ENCODE peak calls at places on chromosomes 7 and 10, in seven cellular contexts. One of them, this sample, is unnamed.

GRCh38 chr10:12730809-12731519 is 270.5 kb downstream of the CCDC3 start:
- DNase-seq in posterior cingulate gyrus: no peak
- DNase-seq in stimulated activated CD4-positive, alpha-beta T cell treated with anti-CD3 and anti-CD28 coated beads, Interleukin-1b, Interleukin-23, amount 100 ng/mL, for 1 hour: no peak
- DNase-seq in amniotic stem cell: no peak
- DNase-seq in neural crest cell: no peak
- DNase-seq in H4: no peak
- DNase-seq in T-helper 2 cell: no peak
- DNase-seq in this sample: peak; percentile 61

GRCh38 chr7:157228864-157229422 is 90.2 kb downstream of the UBE3C start:
- DNase-seq in H4: peak; percentile 23
- DNase-seq in posterior cingulate gyrus: no peak
- DNase-seq in neural crest cell: peak; percentile 18
- DNase-seq in stimulated activated CD4-positive, alpha-beta T cell treated with anti-CD3 and anti-CD28 coated beads, Interleukin-1b, Interleukin-23, amount 100 ng/mL, for 1 hour: no peak
- DNase-seq in amniotic stem cell: no peak
- DNase-seq in T-helper 2 cell: no peak
- DNase-seq in this sample: peak; percentile 22

GRCh38 chr7:86645174-86645566 is 1.5 kb downstream of the GRM3 start:
- DNase-seq in H4: no peak
- DNase-seq in posterior cingulate gyrus: peak; percentile 29
- DNase-seq in neural crest cell: no peak
- DNase-seq in stimulated activated CD4-positive, alpha-beta T cell treated with anti-CD3 and anti-CD28 coated beads, Interleukin-1b, Interleukin-23, amount 100 ng/mL, for 1 hour: no peak
- DNase-seq in T-helper 2 cell: no peak
- DNase-seq in amniotic stem cell: no peak
- DNase-seq in this sample: no peak

GRCh38 chr7:74568658-74569057 is 88.9 kb upstream of the GTF2I start:
- DNase-seq in stimulated activated CD4-positive, alpha-beta T cell treated with anti-CD3 and anti-CD28 coated beads, Interleukin-1b, Interleukin-23, amount 100 ng/mL, for 1 hour: no peak
- DNase-seq in amniotic stem cell: no peak
- DNase-seq in neural crest cell: no peak
- DNase-seq in T-helper 2 cell: no peak
- DNase-seq in H4: no peak
- DNase-seq in posterior cingulate gyrus: no peak
- DNase-seq in this sample: no peak

GRCh38 chr10:35456784-35457183 is 120.5 kb downstream of the CCNY start:
- DNase-seq in posterior cingulate gyrus: no peak
- DNase-seq in amniotic stem cell: no peak
- DNase-seq in stimulated activated CD4-positive, alpha-beta T cell treated with anti-CD3 and anti-CD28 coated beads, Interleukin-1b, Interleukin-23, amount 100 ng/mL, for 1 hour: no peak
- DNase-seq in H4: no peak
- DNase-seq in neural crest cell: no peak
- DNase-seq in T-helper 2 cell: no peak
- DNase-seq in this sample: no peak

GRCh38 chr10:115963848-115964247 is 309.2 kb downstream of the GFRA1 start:
- DNase-seq in amniotic stem cell: no peak
- DNase-seq in T-helper 2 cell: no peak
- DNase-seq in H4: peak; percentile 38
- DNase-seq in posterior cingulate gyrus: no peak
- DNase-seq in stimulated activated CD4-positive, alpha-beta T cell treated with anti-CD3 and anti-CD28 coated beads, Interleukin-1b, Interleukin-23, amount 100 ng/mL, for 1 hour: no peak
- DNase-seq in neural crest cell: no peak
- DNase-seq in this sample: no peak

GRCh38 chr10:49614242-49615198 is 683 bp downstream of the CHAT start:
- DNase-seq in amniotic stem cell: no peak
- DNase-seq in neural crest cell: no peak
- DNase-seq in H4: no peak
- DNase-seq in T-helper 2 cell: no peak
- DNase-seq in posterior cingulate gyrus: no peak
- DNase-seq in stimulated activated CD4-positive, alpha-beta T cell treated with anti-CD3 and anti-CD28 coated beads, Interleukin-1b, Interleukin-23, amount 100 ng/mL, for 1 hour: no peak
- DNase-seq in this sample: no peak

GRCh38 chr10:60363187-60363586 is 26.5 kb downstream of the ANK3 start:
- DNase-seq in T-helper 2 cell: no peak
- DNase-seq in H4: no peak
- DNase-seq in neural crest cell: no peak
- DNase-seq in stimulated activated CD4-positive, alpha-beta T cell treated with anti-CD3 and anti-CD28 coated beads, Interleukin-1b, Interleukin-23, amount 100 ng/mL, for 1 hour: no peak
- DNase-seq in amniotic stem cell: no peak
- DNase-seq in posterior cingulate gyrus: no peak
- DNase-seq in this sample: no peak

GRCh38 chr10:9038146-9038714 is 983.7 kb downstream of the GATA3 start:
- DNase-seq in T-helper 2 cell: no peak
- DNase-seq in neural crest cell: no peak
- DNase-seq in amniotic stem cell: no peak
- DNase-seq in posterior cingulate gyrus: no peak
- DNase-seq in stimulated activated CD4-positive, alpha-beta T cell treated with anti-CD3 and anti-CD28 coated beads, Interleukin-1b, Interleukin-23, amount 100 ng/mL, for 1 hour: no peak
- DNase-seq in H4: no peak
- DNase-seq in this sample: no peak

GRCh38 chr7:66313913-66314568 is 108.9 kb downstream of the TPST1 start:
- DNase-seq in neural crest cell: no peak
- DNase-seq in H4: no peak
- DNase-seq in amniotic stem cell: no peak
- DNase-seq in posterior cingulate gyrus: no peak
- DNase-seq in T-helper 2 cell: no peak
- DNase-seq in stimulated activated CD4-positive, alpha-beta T cell treated with anti-CD3 and anti-CD28 coated beads, Interleukin-1b, Interleukin-23, amount 100 ng/mL, for 1 hour: no peak
- DNase-seq in this sample: no peak

GRCh38 chr10:68088744-68089143 is 13.7 kb upstream of the HERC4 start:
- DNase-seq in amniotic stem cell: no peak
- DNase-seq in T-helper 2 cell: no peak
- DNase-seq in stimulated activated CD4-positive, alpha-beta T cell treated with anti-CD3 and anti-CD28 coated beads, Interleukin-1b, Interleukin-23, amount 100 ng/mL, for 1 hour: no peak
- DNase-seq in neural crest cell: no peak
- DNase-seq in posterior cingulate gyrus: no peak
- DNase-seq in H4: peak; percentile 23
- DNase-seq in this sample: no peak

GRCh38 chr10:96598841-96599240 is 12.0 kb upstream of the TM9SF3 start:
- DNase-seq in T-helper 2 cell: no peak
- DNase-seq in H4: no peak
- DNase-seq in amniotic stem cell: no peak
- DNase-seq in stimulated activated CD4-positive, alpha-beta T cell treated with anti-CD3 and anti-CD28 coated beads, Interleukin-1b, Interleukin-23, amount 100 ng/mL, for 1 hour: no peak
- DNase-seq in neural crest cell: no peak
- DNase-seq in posterior cingulate gyrus: no peak
- DNase-seq in this sample: no peak

GRCh38 chr7:8532116-8532515 is 98.7 kb downstream of the NXPH1 start:
- DNase-seq in T-helper 2 cell: no peak
- DNase-seq in stimulated activated CD4-positive, alpha-beta T cell treated with anti-CD3 and anti-CD28 coated beads, Interleukin-1b, Interleukin-23, amount 100 ng/mL, for 1 hour: no peak
- DNase-seq in amniotic stem cell: no peak
- DNase-seq in neural crest cell: no peak
- DNase-seq in posterior cingulate gyrus: no peak
- DNase-seq in H4: no peak
- DNase-seq in this sample: no peak

GRCh38 chr10:91758303-91759146 is 39.7 kb upstream of the TNKS2 start:
- DNase-seq in posterior cingulate gyrus: no peak
- DNase-seq in amniotic stem cell: peak; percentile 38
- DNase-seq in neural crest cell: no peak
- DNase-seq in T-helper 2 cell: no peak
- DNase-seq in H4: peak; percentile 61
- DNase-seq in stimulated activated CD4-positive, alpha-beta T cell treated with anti-CD3 and anti-CD28 coated beads, Interleukin-1b, Interleukin-23, amount 100 ng/mL, for 1 hour: no peak
- DNase-seq in this sample: peak; percentile 42

GRCh38 chr7:47428052-47428779 is 153.7 kb downstream of the TNS3 start:
- DNase-seq in posterior cingulate gyrus: no peak
- DNase-seq in neural crest cell: no peak
- DNase-seq in H4: no peak
- DNase-seq in amniotic stem cell: no peak
- DNase-seq in stimulated activated CD4-positive, alpha-beta T cell treated with anti-CD3 and anti-CD28 coated beads, Interleukin-1b, Interleukin-23, amount 100 ng/mL, for 1 hour: no peak
- DNase-seq in T-helper 2 cell: no peak
- DNase-seq in this sample: no peak

GRCh38 chr10:77763453-77764430 is 126.1 kb upstream of the KCNMA1 start:
- DNase-seq in neural crest cell: no peak
- DNase-seq in stimulated activated CD4-positive, alpha-beta T cell treated with anti-CD3 and anti-CD28 coated beads, Interleukin-1b, Interleukin-23, amount 100 ng/mL, for 1 hour: no peak
- DNase-seq in amniotic stem cell: no peak
- DNase-seq in posterior cingulate gyrus: no peak
- DNase-seq in H4: no peak
- DNase-seq in T-helper 2 cell: no peak
- DNase-seq in this sample: no peak